ENCODE peak calls at places on chromosome 7, in four cellular contexts. One of them, this sample, is unnamed.

GRCh38 chr7:2894118-2894940 is 50.2 kb upstream of the GNA12 start:
- DNase-seq in esophagus squamous epithelium: no peak
- DNase-seq in astrocyte: no peak
- DNase-seq in GM12865: peak
- DNase-seq in this sample: no peak

GRCh38 chr7:12708314-12708713 is 20.9 kb downstream of the ARL4A start:
- DNase-seq in esophagus squamous epithelium: no peak
- DNase-seq in astrocyte: no peak
- DNase-seq in GM12865: no peak
- DNase-seq in this sample: no peak

GRCh38 chr7:130274983-130275649 is 8.5 kb downstream of the CPA2 start:
- DNase-seq in esophagus squamous epithelium: no peak
- DNase-seq in astrocyte: peak
- DNase-seq in GM12865: no peak
- DNase-seq in this sample: no peak

GRCh38 chr7:42932861-42933591 is 850 bp downstream of the MRPL32 start:
- DNase-seq in esophagus squamous epithelium: no peak
- DNase-seq in astrocyte: no peak
- DNase-seq in GM12865: no peak
- DNase-seq in this sample: peak

GRCh38 chr7:149023662-149024061 is 4.6 kb downstream of the PDIA4 start:
- DNase-seq in esophagus squamous epithelium: no peak
- DNase-seq in astrocyte: peak
- DNase-seq in GM12865: no peak
- DNase-seq in this sample: no peak

GRCh38 chr7:4129481-4130122 is 552.5 kb upstream of the FOXK1 start:
- DNase-seq in esophagus squamous epithelium: no peak
- DNase-seq in astrocyte: no peak
- DNase-seq in GM12865: no peak
- DNase-seq in this sample: no peak

GRCh38 chr7:1856161-1856965 is 186.3 kb downstream of the ELFN1 start:
- DNase-seq in esophagus squamous epithelium: no peak
- DNase-seq in astrocyte: no peak
- DNase-seq in GM12865: no peak
- DNase-seq in this sample: no peak

GRCh38 chr7:143257501-143257900 is 5.7 kb upstream of the GSTK1 start:
- DNase-seq in esophagus squamous epithelium: no peak
- DNase-seq in astrocyte: no peak
- DNase-seq in GM12865: no peak
- DNase-seq in this sample: no peak

GRCh38 chr7:137073571-137074325 is 205.3 kb downstream of the CHRM2 start:
- DNase-seq in esophagus squamous epithelium: no peak
- DNase-seq in astrocyte: peak
- DNase-seq in GM12865: no peak
- DNase-seq in this sample: peak

GRCh38 chr7:16241017-16241416 is 180.3 kb downstream of the CRPPA start:
- DNase-seq in esophagus squamous epithelium: no peak
- DNase-seq in astrocyte: no peak
- DNase-seq in GM12865: no peak
- DNase-seq in this sample: no peak

GRCh38 chr7:47218378-47219176 is 363.3 kb downstream of the TNS3 start:
- DNase-seq in esophagus squamous epithelium: no peak
- DNase-seq in astrocyte: peak
- DNase-seq in GM12865: no peak
- DNase-seq in this sample: no peak

GRCh38 chr7:84700563-84701370 is 486.1 kb downstream of the SEMA3D start:
- DNase-seq in esophagus squamous epithelium: no peak
- DNase-seq in astrocyte: no peak
- DNase-seq in GM12865: no peak
- DNase-seq in this sample: no peak

GRCh38 chr7:23065974-23066373 is 39.6 kb upstream of the KLHL7 start:
- DNase-seq in esophagus squamous epithelium: no peak
- DNase-seq in astrocyte: peak
- DNase-seq in GM12865: no peak
- DNase-seq in this sample: no peak

GRCh38 chr7:149742075-149742701 is 31.2 kb downstream of the ZNF467 start:
- DNase-seq in esophagus squamous epithelium: no peak
- DNase-seq in astrocyte: peak
- DNase-seq in GM12865: peak
- DNase-seq in this sample: peak

GRCh38 chr7:55964261-55964801 is at the start of gene NIPSNAP2:
- DNase-seq in esophagus squamous epithelium: no peak
- DNase-seq in astrocyte: no peak
- DNase-seq in GM12865: peak
- DNase-seq in this sample: peak

GRCh38 chr7:114879554-114879953 is 42.3 kb upstream of the MDFIC start:
- DNase-seq in esophagus squamous epithelium: no peak
- DNase-seq in astrocyte: peak
- DNase-seq in GM12865: no peak
- DNase-seq in this sample: peak

GRCh38 chr7:120742370-120742769 is 115.6 kb downstream of the TSPAN12 start:
- DNase-seq in esophagus squamous epithelium: no peak
- DNase-seq in astrocyte: no peak
- DNase-seq in GM12865: no peak
- DNase-seq in this sample: no peak

GRCh38 chr7:155597753-155598140 is 46.7 kb upstream of the RBM33 start:
- DNase-seq in esophagus squamous epithelium: no peak
- DNase-seq in astrocyte: peak
- DNase-seq in GM12865: no peak
- DNase-seq in this sample: peak

GRCh38 chr7:31126976-31127375 is 74.9 kb downstream of the ADCYAP1R1 start:
- DNase-seq in esophagus squamous epithelium: no peak
- DNase-seq in astrocyte: peak
- DNase-seq in GM12865: no peak
- DNase-seq in this sample: peak

GRCh38 chr7:30146127-30146612 is 11.4 kb downstream of the MTURN start:
- DNase-seq in esophagus squamous epithelium: no peak
- DNase-seq in astrocyte: no peak
- DNase-seq in GM12865: no peak
- DNase-seq in this sample: peak

GRCh38 chr7:108114117-108114841 is 15.9 kb downstream of the LAMB4 start:
- DNase-seq in esophagus squamous epithelium: no peak
- DNase-seq in astrocyte: no peak
- DNase-seq in GM12865: peak
- DNase-seq in this sample: peak

GRCh38 chr7:136142583-136142982 is 165.4 kb upstream of the MTPN start:
- DNase-seq in esophagus squamous epithelium: no peak
- DNase-seq in astrocyte: no peak
- DNase-seq in GM12865: no peak
- DNase-seq in this sample: no peak

GRCh38 chr7:131083781-131084180 is 243.9 kb upstream of the MKLN1 start:
- DNase-seq in esophagus squamous epithelium: no peak
- DNase-seq in astrocyte: no peak
- DNase-seq in GM12865: no peak
- DNase-seq in this sample: no peak

GRCh38 chr7:77455334-77455733 is 39.2 kb upstream of the GSAP start:
- DNase-seq in esophagus squamous epithelium: no peak
- DNase-seq in astrocyte: peak
- DNase-seq in GM12865: no peak
- DNase-seq in this sample: peak

GRCh38 chr7:157399086-157399687 is 62.4 kb downstream of the DNAJB6 start:
- DNase-seq in esophagus squamous epithelium: no peak
- DNase-seq in astrocyte: no peak
- DNase-seq in GM12865: no peak
- DNase-seq in this sample: no peak

GRCh38 chr7:22256702-22257101 is 100.3 kb downstream of the RAPGEF5 start:
- DNase-seq in esophagus squamous epithelium: no peak
- DNase-seq in astrocyte: no peak
- DNase-seq in GM12865: no peak
- DNase-seq in this sample: no peak

GRCh38 chr7:66016131-66016461 is 34.1 kb upstream of the GUSB start:
- DNase-seq in esophagus squamous epithelium: no peak
- DNase-seq in astrocyte: peak
- DNase-seq in GM12865: no peak
- DNase-seq in this sample: peak

GRCh38 chr7:46603780-46604725 is 683.0 kb upstream of the IGFBP3 start:
- DNase-seq in esophagus squamous epithelium: no peak
- DNase-seq in astrocyte: peak
- DNase-seq in GM12865: no peak
- DNase-seq in this sample: peak

GRCh38 chr7:6228363-6228762 is 44.1 kb downstream of the CYTH3 start:
- DNase-seq in esophagus squamous epithelium: no peak
- DNase-seq in astrocyte: no peak
- DNase-seq in GM12865: no peak
- DNase-seq in this sample: peak

GRCh38 chr7:36045275-36045674 is 107.8 kb upstream of the EEPD1 start:
- DNase-seq in esophagus squamous epithelium: no peak
- DNase-seq in astrocyte: no peak
- DNase-seq in GM12865: no peak
- DNase-seq in this sample: peak

GRCh38 chr7:151128144-151128543 is 39.4 kb downstream of the GBX1 start:
- DNase-seq in esophagus squamous epithelium: no peak
- DNase-seq in astrocyte: no peak
- DNase-seq in GM12865: no peak
- DNase-seq in this sample: no peak

GRCh38 chr7:38245409-38245982 is 27.9 kb downstream of the TARP start:
- DNase-seq in esophagus squamous epithelium: no peak
- DNase-seq in astrocyte: no peak
- DNase-seq in GM12865: no peak
- DNase-seq in this sample: no peak

GRCh38 chr7:55533050-55533728 is 39.1 kb downstream of the VOPP1 start:
- DNase-seq in esophagus squamous epithelium: no peak
- DNase-seq in astrocyte: peak
- DNase-seq in GM12865: peak
- DNase-seq in this sample: no peak

GRCh38 chr7:135877799-135878198 is 99.4 kb downstream of the MTPN start:
- DNase-seq in esophagus squamous epithelium: no peak
- DNase-seq in astrocyte: peak
- DNase-seq in GM12865: no peak
- DNase-seq in this sample: peak

GRCh38 chr7:155440018-155440410 is 17.9 kb upstream of the EN2 start:
- DNase-seq in esophagus squamous epithelium: no peak
- DNase-seq in astrocyte: no peak
- DNase-seq in GM12865: no peak
- DNase-seq in this sample: no peak

GRCh38 chr7:141974831-141975230 is 1.3 kb upstream of the TAS2R38 start:
- DNase-seq in esophagus squamous epithelium: no peak
- DNase-seq in astrocyte: no peak
- DNase-seq in GM12865: peak
- DNase-seq in this sample: no peak
- TF ChIP-seq CTCF in esophagus squamous epithelium: peak
- TF ChIP-seq CTCF in astrocyte: peak
- TF ChIP-seq CTCF in GM12865: peak
- TF ChIP-seq CTCF in this sample: no peak

DNA sequence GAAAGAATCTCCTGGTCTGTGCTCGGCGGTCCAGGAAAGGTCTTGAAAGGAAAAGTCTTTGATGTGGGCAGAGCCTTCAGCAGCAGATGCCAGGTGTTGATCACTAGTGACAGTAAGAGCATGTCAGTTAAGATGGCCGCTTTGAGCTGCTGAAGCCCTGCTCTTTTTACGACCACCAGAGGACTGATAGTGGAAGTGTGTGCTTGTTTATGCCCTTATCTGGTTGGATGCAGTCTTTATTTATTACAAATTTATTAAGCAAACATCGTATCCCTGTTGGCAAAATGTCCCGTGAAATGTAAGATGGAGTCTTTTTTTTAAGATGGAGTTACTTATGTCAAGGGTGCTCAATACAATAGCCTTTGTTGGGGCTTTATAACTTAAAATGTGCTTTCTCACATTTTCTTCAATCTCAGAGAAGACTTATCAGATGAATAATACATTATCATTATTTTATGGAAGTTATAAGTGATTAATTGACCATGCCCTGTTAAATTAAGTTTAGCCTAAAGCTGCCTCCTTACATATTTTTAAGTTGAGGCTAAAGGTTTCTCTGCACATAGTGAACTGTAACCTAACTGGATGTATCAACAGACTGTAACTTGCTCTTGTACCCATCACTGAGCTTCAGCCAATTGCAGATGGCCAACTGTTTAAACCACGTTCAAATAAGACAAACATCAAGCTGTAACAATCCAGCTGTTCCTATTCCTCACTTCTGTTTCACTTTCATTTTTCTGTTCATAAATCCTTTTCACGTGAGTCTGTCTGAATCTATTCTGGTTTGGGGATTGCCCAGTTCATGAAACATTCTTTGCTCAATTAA is 97.4 kb upstream of the PIK3CG start:
- DNase-seq in esophagus squamous epithelium: no peak
- DNase-seq in astrocyte: peak
- DNase-seq in GM12865: peak
- DNase-seq in this sample: peak
- H3K4me3 ChIP-seq in esophagus squamous epithelium: peak
- H3K4me3 ChIP-seq in astrocyte: no peak
- H3K4me3 ChIP-seq in GM12865: peak
- H3K4me3 ChIP-seq in this sample: no peak

GRCh38 chr7:112121290-112121689 is 84.9 kb downstream of the DOCK4 start:
- DNase-seq in esophagus squamous epithelium: no peak
- DNase-seq in astrocyte: no peak
- DNase-seq in GM12865: no peak
- DNase-seq in this sample: no peak

GRCh38 chr7:112122835-112123234 is 83.4 kb downstream of the DOCK4 start:
- DNase-seq in esophagus squamous epithelium: no peak
- DNase-seq in astrocyte: no peak
- DNase-seq in GM12865: no peak
- DNase-seq in this sample: no peak

GRCh38 chr7:112125250-112125649 is 80.9 kb downstream of the DOCK4 start:
- DNase-seq in esophagus squamous epithelium: no peak
- DNase-seq in astrocyte: no peak
- DNase-seq in GM12865: no peak
- DNase-seq in this sample: no peak

GRCh38 chr7:112122144-112122543 is 84.1 kb downstream of the DOCK4 start:
- DNase-seq in esophagus squamous epithelium: no peak
- DNase-seq in astrocyte: no peak
- DNase-seq in GM12865: no peak
- DNase-seq in this sample: no peak

GRCh38 chr7:112124367-112124766 is 81.8 kb downstream of the DOCK4 start:
- DNase-seq in esophagus squamous epithelium: no peak
- DNase-seq in astrocyte: no peak
- DNase-seq in GM12865: no peak
- DNase-seq in this sample: no peak
- TF ChIP-seq CTCF in esophagus squamous epithelium: no peak
- TF ChIP-seq CTCF in astrocyte: no peak
- TF ChIP-seq CTCF in GM12865: no peak
- TF ChIP-seq CTCF in this sample: no peak

DNA sequence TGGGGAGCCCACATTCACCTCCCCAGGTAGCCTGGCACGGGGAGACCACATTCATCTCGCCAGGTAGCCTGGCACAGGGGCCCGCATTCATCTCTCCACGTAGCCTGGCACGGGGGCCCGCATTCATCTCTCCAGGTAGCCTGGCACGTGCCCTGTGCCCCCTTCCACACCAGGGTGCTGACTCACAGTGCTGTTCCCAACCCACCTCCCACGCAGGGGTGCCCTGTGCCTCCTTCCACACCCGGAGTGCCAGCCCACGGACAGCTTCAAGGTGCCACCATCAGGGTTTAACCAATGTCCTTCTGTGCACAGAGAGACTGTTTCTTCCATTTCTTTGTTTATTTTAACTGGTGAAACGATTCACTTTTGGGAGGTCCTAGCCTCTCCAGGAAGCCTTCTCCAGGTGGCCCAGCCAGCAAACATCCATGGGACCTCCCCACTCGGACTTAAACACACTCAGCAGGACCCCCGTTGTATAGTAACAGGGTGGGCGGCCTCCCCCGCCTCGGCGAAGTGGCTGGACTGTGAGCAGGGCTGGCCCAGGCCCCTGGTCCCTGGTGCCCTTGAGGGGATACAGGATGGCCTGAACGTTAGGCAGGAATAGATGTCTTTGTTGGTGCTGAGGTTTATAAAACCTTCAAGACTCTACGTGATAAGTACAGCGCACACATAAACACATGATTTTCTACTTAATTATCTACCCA is 41.1 kb upstream of the FOXL3 start:
- DNase-seq in esophagus squamous epithelium: no peak
- DNase-seq in astrocyte: no peak
- DNase-seq in GM12865: no peak
- DNase-seq in this sample: no peak
- H3K4me3 ChIP-seq in esophagus squamous epithelium: no peak
- H3K4me3 ChIP-seq in astrocyte: no peak
- H3K4me3 ChIP-seq in GM12865: no peak
- H3K4me3 ChIP-seq in this sample: no peak